ENCODE peak calls at places on chromosomes 1 and 21, in six cellular contexts. P is BJ, Q is PC-9, V is left ventricle myocardium inferior, O is H1, B is mesothelial cell of epicardium. W is an unnamed sample.

GRCh38 chr1:77511440-77511840 is 171.0 kb downstream of the ZZZ3 start:
- DNase-seq in P (peak), Q (no peak), B (no peak), O (no peak), V (no peak), W (peak)

GRCh38 chr1:201147396-201148015 is 6.8 kb downstream of the TMEM9 start:
- DNase-seq in B (no peak), P (no peak), Q (no peak), V (no peak), O (no peak), W (no peak)

GRCh38 chr1:153358691-153358975 is 979 bp downstream of the S100A9 start:
- DNase-seq in B (no peak), V (no peak), P (no peak), O (no peak), Q (no peak), W (no peak)

GRCh38 chr1:15323989-15324866 is 77.2 kb downstream of the FHAD1 start:
- DNase-seq in V (no peak), Q (no peak), B (no peak), P (no peak), O (no peak), W (no peak)

GRCh38 chr21:44442266-44443125 is 12.8 kb upstream of the LRRC3 start:
- DNase-seq in P (no peak), Q (no peak), O (no peak), V (no peak), B (no peak), W (no peak)

GRCh38 chr21:17045214-17045835 is 467.5 kb upstream of the CXADR start:
- DNase-seq in O (no peak), Q (no peak), P (no peak), B (no peak), V (no peak), W (peak)

GRCh38 chr21:46205766-46206162 is 21.5 kb upstream of the SPATC1L start:
- DNase-seq in Q (no peak), O (no peak), B (no peak), P (no peak), V (peak), W (no peak)

GRCh38 chr1:11059166-11059989 is 440 bp downstream of the SRM start:
- DNase-seq in Q (no peak), V (peak), O (no peak), P (no peak), B (peak), W (no peak)

GRCh38 chr1:202155478-202156021 is 4.9 kb downstream of the PTPN7 start:
- DNase-seq in Q (peak), V (peak), O (no peak), B (no peak), P (no peak), W (no peak)

GRCh38 chr1:240235521-240236288 is 144.0 kb downstream of the FMN2 start:
- DNase-seq in V (no peak), Q (no peak), O (no peak), P (no peak), B (no peak), W (peak)

GRCh38 chr1:41618066-41618825 is 133.8 kb upstream of the EDN2 start:
- DNase-seq in B (no peak), O (no peak), Q (no peak), P (no peak), V (peak), W (peak)

GRCh38 chr1:15501208-15502032 is 22.6 kb downstream of the CASP9 start:
- DNase-seq in O (peak), P (no peak), B (peak), V (peak), Q (peak), W (peak)

GRCh38 chr1:194024659-194025058 is 838.2 kb upstream of the B3GALT2 start:
- DNase-seq in P (no peak), Q (no peak), O (no peak), B (no peak), V (no peak), W (peak)

GRCh38 chr1:53060580-53060979 is 1.4 kb upstream of the PODN start:
- DNase-seq in B (no peak), O (no peak), Q (no peak), P (peak), V (no peak), W (peak)

GRCh38 chr21:29172282-29172681 is 41.8 kb downstream of the MAP3K7CL start:
- DNase-seq in O (no peak), Q (no peak), B (no peak), P (no peak), V (no peak), W (no peak)

GRCh38 chr1:177487481-177487880 is 316.7 kb downstream of the BRINP2 start:
- DNase-seq in Q (no peak), O (peak), V (no peak), B (no peak), P (no peak), W (no peak)

GRCh38 chr21:35484856-35485255 is 435.8 kb upstream of the RUNX1 start:
- DNase-seq in V (no peak), Q (no peak), B (no peak), P (no peak), O (no peak), W (no peak)

GRCh38 chr1:19377812-19378718 is 65.9 kb downstream of the SLC66A1 start:
- DNase-seq in V (no peak), O (no peak), Q (no peak), B (no peak), P (no peak), W (no peak)

GRCh38 chr1:28087614-28088167 is 719 bp downstream of the EYA3 start:
- DNase-seq in P (no peak), O (no peak), V (no peak), Q (peak), B (peak), W (peak)

GRCh38 chr1:235160395-235160964 is 570 bp downstream of the RBM34 start:
- DNase-seq in P (peak), O (no peak), V (no peak), B (no peak), Q (no peak), W (peak)

GRCh38 chr1:208201241-208201640 is 42.9 kb downstream of the PLXNA2 start:
- DNase-seq in B (no peak), Q (peak), P (peak), V (no peak), O (no peak), W (peak)

GRCh38 chr1:87398644-87399043 is 70.0 kb downstream of the LMO4 start:
- DNase-seq in P (no peak), B (no peak), Q (no peak), O (no peak), V (no peak), W (peak)

GRCh38 chr21:42348762-42349161 is 2.0 kb downstream of the TFF2 start:
- DNase-seq in V (no peak), P (no peak), B (no peak), Q (no peak), O (no peak), W (no peak)

GRCh38 chr1:229819091-229819490 is 193.0 kb downstream of the URB2 start:
- DNase-seq in B (no peak), O (no peak), P (no peak), Q (no peak), V (no peak), W (no peak)

GRCh38 chr1:42739753-42740700 is at the start of gene CLDN19:
- DNase-seq in V (no peak), B (no peak), P (no peak), O (peak), Q (no peak), W (no peak)

GRCh38 chr1:172351761-172352161 is 68.7 kb upstream of the C1orf105 start:
- DNase-seq in O (no peak), B (no peak), Q (peak), P (no peak), V (no peak), W (peak)

GRCh38 chr1:184404727-184405027 is 17.8 kb downstream of the C1orf21 start:
- DNase-seq in V (no peak), O (no peak), P (no peak), B (no peak), Q (no peak), W (no peak)

GRCh38 chr1:192609110-192610079 is 26.6 kb upstream of the RGS13 start:
- DNase-seq in V (peak), P (no peak), B (no peak), Q (no peak), O (no peak), W (no peak)

GRCh38 chr1:15056515-15057285 is 96.8 kb upstream of the TMEM51 start:
- DNase-seq in P (no peak), B (no peak), Q (no peak), V (no peak), O (no peak), W (peak)

GRCh38 chr1:205616563-205617293 is 15.1 kb downstream of the ELK4 start:
- DNase-seq in O (no peak), V (no peak), B (no peak), Q (no peak), P (no peak), W (no peak)

GRCh38 chr1:91716339-91716738 is 169.6 kb downstream of the TGFBR3 start:
- DNase-seq in Q (no peak), V (no peak), P (no peak), O (no peak), B (no peak), W (no peak)

GRCh38 chr1:6259491-6260362 is 1.2 kb downstream of the GPR153 start:
- DNase-seq in V (peak), Q (peak), O (no peak), B (peak), P (no peak), W (peak)

GRCh38 chr21:32336711-32337110 is 38.1 kb downstream of the MRAP start:
- DNase-seq in V (no peak), B (peak), Q (no peak), P (no peak), O (no peak), W (peak)

GRCh38 chr1:153612111-153612754 is 704 bp downstream of the S100A16 start:
- DNase-seq in O (no peak), B (no peak), Q (no peak), V (no peak), P (no peak), W (no peak)

GRCh38 chr1:232377494-232377770 is 252.5 kb downstream of the SIPA1L2 start:
- DNase-seq in P (no peak), Q (no peak), B (no peak), V (no peak), O (no peak), W (peak)

GRCh38 chr1:31567956-31568570 is 8.3 kb upstream of the TINAGL1 start:
- DNase-seq in Q (no peak), P (no peak), B (no peak), O (no peak), V (no peak), W (no peak)

GRCh38 chr21:16250282-16250681 is 520.5 kb downstream of the USP25 start:
- DNase-seq in Q (no peak), O (no peak), P (no peak), V (no peak), B (no peak), W (no peak)

GRCh38 chr1:246001821-246002220 is 505.3 kb downstream of the SMYD3 start:
- DNase-seq in V (no peak), P (no peak), Q (no peak), O (no peak), B (no peak), W (no peak)

GRCh38 chr1:246002725-246003441 is 504.2 kb downstream of the SMYD3 start:
- DNase-seq in B (peak), Q (peak), V (peak), P (peak), O (peak), W (peak)

GRCh38 chr1:246005067-246005466 is 502.0 kb downstream of the SMYD3 start:
- DNase-seq in V (no peak), B (no peak), P (peak), Q (no peak), O (no peak), W (peak)

GRCh38 chr1:246004281-246004680 is 502.8 kb downstream of the SMYD3 start:
- DNase-seq in B (no peak), O (no peak), V (no peak), P (no peak), Q (no peak), W (no peak)

DNA sequence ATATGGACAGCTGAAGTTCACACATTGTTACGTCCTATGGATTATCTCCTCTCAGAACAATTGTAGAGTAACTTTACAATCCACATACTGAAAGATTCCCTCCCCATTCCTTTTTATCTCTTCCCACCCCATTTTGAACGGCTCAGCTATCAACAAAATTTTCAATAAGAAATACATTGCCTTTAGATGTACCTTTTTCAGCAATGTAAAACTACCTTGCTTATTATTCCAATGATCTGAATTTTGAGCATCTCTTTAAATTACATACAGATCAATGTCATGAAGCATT is 503.7 kb downstream of the SMYD3 start:
- DNase-seq in V (no peak), O (no peak), Q (no peak), P (no peak), B (no peak), W (no peak)
- TF ChIP-seq CTCF in V (peak), O (no peak), Q (no peak), P (no peak), B (peak), W (no peak)

DNA sequence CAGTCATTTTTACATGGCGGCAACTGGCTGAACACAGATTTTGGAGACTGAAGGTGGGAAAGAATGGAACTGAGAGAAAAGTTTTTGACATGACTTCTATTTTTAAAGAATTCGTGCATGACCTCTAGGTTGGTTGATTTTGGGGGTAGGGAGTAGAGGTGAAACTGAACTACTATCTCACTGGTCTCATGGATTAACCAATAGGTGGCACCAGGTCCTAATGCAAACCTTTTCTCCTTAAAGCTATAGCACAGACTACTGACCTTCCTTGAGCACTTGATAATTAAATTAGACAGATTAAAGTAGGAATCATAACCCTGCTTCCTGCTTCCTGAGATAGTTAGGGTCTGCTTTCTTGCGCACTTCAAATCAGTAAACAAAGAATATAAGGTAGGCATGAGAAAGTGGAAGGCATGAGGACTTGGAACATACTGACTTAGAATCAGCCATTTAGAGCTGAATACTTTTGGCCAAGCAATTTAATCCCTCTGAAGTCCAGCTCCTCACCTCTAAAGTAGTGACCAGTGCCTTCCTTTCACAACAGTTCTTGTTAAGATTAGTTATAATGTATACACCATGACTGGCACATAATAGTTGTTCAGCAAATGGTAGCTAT is 206.0 kb downstream of the CENPF start:
- DNase-seq in P (no peak), O (no peak), B (no peak), V (no peak), Q (no peak), W (peak)
- TF ChIP-seq CTCF in P (peak), O (no peak), B (no peak), V (peak), Q (peak), W (peak)

GRCh38 chr1:159786966-159787365 is 6.2 kb downstream of the DUSP23 start:
- DNase-seq in O (no peak), P (no peak), Q (no peak), V (no peak), B (no peak), W (peak)

GRCh38 chr1:159786465-159786864 is 5.7 kb downstream of the DUSP23 start:
- DNase-seq in P (no peak), V (no peak), B (peak), Q (no peak), O (no peak), W (no peak)

GRCh38 chr1:159791461-159791860 is 10.7 kb downstream of the DUSP23 start:
- DNase-seq in Q (no peak), V (no peak), B (no peak), O (no peak), P (no peak), W (no peak)

GRCh38 chr1:159795534-159795933 is 6.6 kb upstream of the FCRL6 start:
- DNase-seq in B (no peak), V (no peak), O (no peak), P (no peak), Q (no peak), W (no peak)

GRCh38 chr1:159790237-159790917 is 9.6 kb downstream of the DUSP23 start:
- DNase-seq in Q (no peak), B (no peak), O (no peak), V (no peak), P (no peak), W (peak)
- TF ChIP-seq CTCF in Q (peak), B (peak), O (peak), V (peak), P (peak), W (peak)

GRCh38 chr1:51494138-51494830 is 24.8 kb downstream of the EPS15 start:
- DNase-seq in B (no peak), P (no peak), Q (no peak), V (no peak), O (no peak), W (no peak)

GRCh38 chr1:51504806-51505525 is 14.1 kb downstream of the EPS15 start:
- DNase-seq in O (no peak), B (no peak), P (no peak), V (no peak), Q (no peak), W (no peak)

GRCh38 chr1:51498924-51499323 is 20.1 kb downstream of the EPS15 start:
- DNase-seq in P (no peak), O (no peak), B (no peak), Q (no peak), V (no peak), W (no peak)

DNA sequence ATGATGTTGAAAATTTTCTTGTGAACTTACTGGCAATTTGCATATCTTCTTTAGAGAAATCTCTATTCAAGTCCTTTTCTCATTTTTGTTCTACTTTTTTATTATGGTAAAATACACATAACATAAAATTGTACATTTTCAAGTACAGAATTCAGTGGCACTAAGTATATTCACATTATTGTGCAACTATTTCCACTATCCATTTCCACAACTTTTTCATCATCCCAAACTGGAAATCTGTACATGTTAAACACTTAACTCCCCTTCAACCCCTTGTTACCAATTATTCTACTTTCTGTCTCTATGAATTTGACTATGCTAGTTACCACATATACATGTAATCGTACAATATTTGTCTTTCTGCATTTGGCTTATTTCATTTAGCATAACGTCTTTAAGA is 19.4 kb downstream of the EPS15 start:
- DNase-seq in Q (no peak), P (no peak), B (no peak), V (no peak), O (no peak), W (no peak)
- TF ChIP-seq CTCF in Q (no peak), P (no peak), B (no peak), V (no peak), O (no peak), W (no peak)

GRCh38 chr1:1000357-1001056 is 610 bp upstream of the HES4 start:
- DNase-seq in B (peak), V (peak), Q (peak), P (no peak), O (no peak), W (peak)

GRCh38 chr1:1001631-1002300 is 1.9 kb upstream of the HES4 start:
- DNase-seq in O (no peak), Q (peak), V (peak), P (no peak), B (peak), W (peak)

GRCh38 chr1:998905-999796 is 746 bp downstream of the HES4 start:
- DNase-seq in P (no peak), O (no peak), V (no peak), B (peak), Q (peak), W (peak)

GRCh38 chr1:999797-1000356 is at the start of gene HES4:
- DNase-seq in P (peak), V (peak), O (no peak), B (peak), Q (peak), W (peak)

GRCh38 chr1:1001057-1001630 is 1.2 kb upstream of the HES4 start:
- DNase-seq in Q (no peak), P (no peak), V (no peak), O (no peak), B (no peak), W (no peak)
- TF ChIP-seq CTCF in Q (no peak), P (no peak), V (no peak), O (no peak), B (no peak), W (no peak)

GRCh38 chr1:30449003-30449402 is 274.4 kb downstream of the MATN1 start:
- DNase-seq in B (peak), Q (no peak), V (no peak), O (no peak), P (no peak), W (no peak)

GRCh38 chr1:30446100-30446499 is 277.3 kb downstream of the MATN1 start:
- DNase-seq in P (no peak), B (peak), V (no peak), Q (no peak), O (no peak), W (no peak)

GRCh38 chr1:30446508-30446907 is 276.9 kb downstream of the MATN1 start:
- DNase-seq in P (no peak), B (peak), O (no peak), V (no peak), Q (no peak), W (no peak)

GRCh38 chr1:30447080-30447479 is 276.3 kb downstream of the MATN1 start:
- DNase-seq in B (peak), Q (no peak), V (no peak), O (no peak), P (no peak), W (no peak)

GRCh38 chr1:30447701-30448100 is 275.7 kb downstream of the MATN1 start:
- DNase-seq in P (no peak), Q (no peak), V (no peak), B (peak), O (no peak), W (no peak)
- TF ChIP-seq CTCF in P (no peak), Q (no peak), V (no peak), B (no peak), O (no peak), W (no peak)

GRCh38 chr1:3518256-3518655 is 63.8 kb downstream of the ARHGEF16 start:
- DNase-seq in Q (no peak), V (no peak), B (no peak), P (no peak), O (no peak), W (no peak)
- TF ChIP-seq CTCF in Q (peak), V (peak), B (peak), P (peak), O (no peak), W (peak)

GRCh38 chr1:206797534-206798383 is 25.5 kb upstream of the IL10 start:
- DNase-seq in B (no peak), P (no peak), Q (no peak), O (peak), V (no peak), W (peak)
- TF ChIP-seq CTCF in B (no peak), P (peak), Q (peak), O (peak), V (peak), W (peak)

W was measured in fibroblast of pulmonary artery.